ENCODE peak calls at places on chromosome 3, in nine cellular contexts. L is pancreas, F is BJ, S is tibial artery, B is heart right ventricle, U is AG04450, J is bronchial epithelial cell, W is IMR-90, Q is brain microvascular endothelial cell. E is an unnamed sample.

GRCh38 chr3:197959891-197960693 is at the start of gene LMLN:
- DNase-seq in L (peak; percentile 96), W (peak; percentile 94), U (peak; percentile 90), B (peak; percentile 96), S (peak; percentile 95), F (peak; percentile 73), Q (peak; percentile 94), J (peak; percentile 87), E (peak; percentile 95)

GRCh38 chr3:195154111-195154791 is 116.7 kb downstream of the XXYLT1 start:
- DNase-seq in U (no peak), J (no peak), S (no peak), F (peak; percentile 80), L (no peak), W (peak; percentile 82), B (no peak), Q (peak; percentile 57), E (peak; percentile 71)

GRCh38 chr3:47741925-47742324 is 39.8 kb downstream of the SMARCC1 start:
- DNase-seq in J (no peak), U (no peak), Q (no peak), W (no peak), S (no peak), L (no peak), B (no peak), F (no peak), E (no peak)

GRCh38 chr3:30437172-30437571 is 169.2 kb upstream of the TGFBR2 start:
- DNase-seq in Q (peak; percentile 47), F (no peak), S (peak; percentile 73), B (no peak), J (peak; percentile 29), W (peak; percentile 62), L (no peak), U (no peak), E (peak; percentile 78)

GRCh38 chr3:52346623-52347530 is 30.8 kb downstream of the DNAH1 start:
- DNase-seq in U (peak; percentile 23), Q (peak; percentile 16), B (peak; percentile 47), S (no peak), W (peak; percentile 84), F (peak; percentile 27), J (peak; percentile 37), L (peak; percentile 52), E (peak; percentile 85)

GRCh38 chr3:71389911-71390573 is 193.5 kb downstream of the FOXP1 start:
- DNase-seq in S (peak; percentile 57), L (peak; percentile 63), W (peak; percentile 65), U (no peak), F (no peak), Q (peak; percentile 64), B (peak; percentile 28), J (peak; percentile 44), E (peak; percentile 44)

GRCh38 chr3:148106062-148106461 is 591.6 kb upstream of the AGTR1 start:
- DNase-seq in F (no peak), Q (no peak), L (no peak), S (no peak), W (no peak), U (no peak), J (no peak), B (no peak), E (no peak)

GRCh38 chr3:124812291-124813265 is 74.6 kb downstream of the ITGB5 start:
- DNase-seq in U (peak; percentile 95), W (peak; percentile 99), Q (peak; percentile 93), B (peak; percentile 53), L (no peak), J (peak; percentile 76), S (peak; percentile 86), F (peak; percentile 91), E (peak; percentile 99)

GRCh38 chr3:88986834-88987233 is 120.6 kb upstream of the EPHA3 start:
- DNase-seq in W (peak; percentile 65), U (peak; percentile 11), F (peak; percentile 69), L (no peak), B (no peak), S (no peak), Q (peak; percentile 45), J (peak; percentile 91), E (peak; percentile 69)

GRCh38 chr3:165339753-165340152 is 143.6 kb upstream of the SLITRK3 start:
- DNase-seq in B (no peak), Q (peak; percentile 23), L (no peak), W (peak; percentile 4), F (no peak), J (peak; percentile 16), U (no peak), S (no peak), E (no peak)

GRCh38 chr3:187744169-187745151 is 808 bp downstream of the BCL6 start:
- DNase-seq in Q (peak; percentile 43), F (no peak), J (peak; percentile 28), W (peak; percentile 49), B (peak; percentile 55), U (no peak), L (peak; percentile 67), S (no peak), E (peak; percentile 53)

GRCh38 chr3:188458761-188459160 is 304.8 kb downstream of the LPP start:
- DNase-seq in S (no peak), L (no peak), U (no peak), F (no peak), Q (no peak), W (no peak), B (no peak), J (no peak), E (peak; percentile 63)

GRCh38 chr3:173688216-173688842 is 290.8 kb downstream of the NLGN1 start:
- DNase-seq in L (no peak), S (no peak), U (no peak), W (peak; percentile 24), Q (no peak), J (peak; percentile 4), B (no peak), F (no peak), E (peak; percentile 11)

GRCh38 chr3:111864821-111865656 is 6.0 kb downstream of the PHLDB2 start:
- DNase-seq in Q (peak; percentile 94), F (peak; percentile 74), S (no peak), J (peak; percentile 38), W (peak; percentile 94), U (peak; percentile 66), B (no peak), L (no peak), E (peak; percentile 88)
- H3K4me3 ChIP-seq in Q (no peak overlapping the region), F (no peak overlapping the region), S (peak overlapping the region; percentile 84), J (no peak overlapping the region), W (no peak overlapping the region), U (no peak overlapping the region), B (no peak overlapping the region), L (no peak overlapping the region), E (no peak overlapping the region)

GRCh38 chr3:43691120-43692002 is 623 bp downstream of the ABHD5 start:
- DNase-seq in L (peak; percentile 85), S (peak; percentile 71), B (peak; percentile 63), U (no peak), W (peak; percentile 22), J (peak; percentile 61), Q (peak; percentile 25), F (no peak), E (peak; percentile 15)
- TF ChIP-seq CTCF in L (no peak), S (no peak), B (no peak), U (no peak), W (no peak), J (no peak), Q (no peak), F (no peak), E (no peak)

GRCh38 chr3:31968927-31969418 is 12.1 kb downstream of the OSBPL10 start:
- DNase-seq in L (no peak), J (peak; percentile 93), B (no peak), Q (peak; percentile 90), U (peak; percentile 80), W (peak; percentile 93), S (no peak), F (no peak), E (peak; percentile 88)

GRCh38 chr3:31973081-31973480 is 8.0 kb downstream of the OSBPL10 start:
- DNase-seq in Q (no peak), L (no peak), U (no peak), J (no peak), B (no peak), W (no peak), F (no peak), S (no peak), E (no peak)

GRCh38 chr3:31973837-31974236 is 7.2 kb downstream of the OSBPL10 start:
- DNase-seq in L (no peak), F (no peak), B (no peak), Q (no peak), W (no peak), J (no peak), U (no peak), S (no peak), E (no peak)

GRCh38 chr3:31974454-31974853 is 6.6 kb downstream of the OSBPL10 start:
- DNase-seq in S (no peak), Q (peak; percentile 62), W (peak; percentile 96), J (no peak), U (peak; percentile 76), B (no peak), F (no peak), L (no peak), E (no peak)

GRCh38 chr3:31971607-31972006 is 9.5 kb downstream of the OSBPL10 start:
- DNase-seq in U (no peak), J (no peak), Q (no peak), B (no peak), S (no peak), F (no peak), L (no peak), W (no peak), E (no peak)
- H3K4me3 ChIP-seq in U (no peak overlapping the region), J (no peak overlapping the region), Q (no peak overlapping the region), B (no peak overlapping the region), S (no peak overlapping the region), F (no peak overlapping the region), L (no peak overlapping the region), W (no peak overlapping the region), E (no peak overlapping the region)

GRCh38 chr3:150239764-150240163 is 168.3 kb upstream of the TSC22D2 start:
- DNase-seq in S (no peak), L (no peak), W (no peak), F (no peak), B (no peak), J (no peak), Q (no peak), U (no peak), E (no peak)

GRCh38 chr3:150238043-150238802 is 169.9 kb upstream of the TSC22D2 start:
- DNase-seq in Q (no peak), L (no peak), U (no peak), B (no peak), W (no peak), F (no peak), J (peak; percentile 48), S (no peak), E (no peak)

GRCh38 chr3:150237490-150237889 is 170.6 kb upstream of the TSC22D2 start:
- DNase-seq in J (peak; percentile 92), F (no peak), B (no peak), U (no peak), S (no peak), Q (no peak), W (peak; percentile 73), L (no peak), E (peak; percentile 73)

GRCh38 chr3:150240891-150241290 is 167.2 kb upstream of the TSC22D2 start:
- DNase-seq in S (no peak), W (no peak), B (no peak), U (no peak), F (no peak), J (no peak), L (no peak), Q (no peak), E (no peak)

DNA sequence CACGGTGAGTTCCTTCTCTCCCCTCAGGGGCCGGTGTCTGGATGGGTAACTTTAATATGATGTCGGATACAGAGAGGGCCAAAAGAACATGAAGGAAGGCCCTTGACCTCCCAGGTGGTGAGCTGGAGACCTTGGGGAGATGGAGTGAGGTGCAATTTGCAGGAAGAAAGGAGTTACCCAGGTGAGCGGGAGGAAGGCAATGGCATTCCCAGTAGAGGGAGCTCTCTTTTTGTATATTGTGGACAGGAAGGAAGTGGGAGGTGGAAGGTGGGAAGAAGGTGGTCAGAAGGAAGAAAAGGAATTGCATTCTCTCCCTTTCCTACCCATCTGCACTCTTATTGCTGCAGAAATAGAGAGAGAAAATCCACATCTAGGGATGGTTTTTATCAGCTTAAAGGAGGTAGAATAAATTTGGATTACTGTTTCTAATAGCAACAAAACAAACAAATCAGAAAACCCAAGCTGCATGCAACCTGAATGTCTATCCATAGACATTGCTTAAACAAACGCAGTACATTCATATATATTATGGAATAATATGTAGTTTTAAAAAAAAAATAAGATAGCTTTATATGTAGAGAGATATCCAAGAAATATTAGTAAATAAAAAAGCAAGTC is 169.0 kb upstream of the TSC22D2 start:
- DNase-seq in B (no peak), W (no peak), S (no peak), J (peak; percentile 64), F (no peak), Q (no peak), U (no peak), L (no peak), E (no peak)
- TF ChIP-seq CTCF in B (no peak), W (peak; percentile 37), S (no peak), J (peak; percentile 80), F (peak; percentile 38), Q (peak; percentile 67), U (peak; percentile 27), L (no peak), E (no peak)